ENCODE peak calls at places on chromosomes 2 and 18, in six cellular contexts. One of them, this sample, is unnamed.

GRCh38 chr18:58303363-58303762 is 259.3 kb downstream of the NEDD4L start:
- DNase-seq in heart left ventricle: no peak
- DNase-seq in HTR-8/SVneo: no peak
- DNase-seq in germinal center: no peak
- DNase-seq in NCI-H2081 treated with DMSO at 0.1 percent for 48 hours: no peak
- DNase-seq in HS-5: no peak
- DNase-seq in this sample: peak

GRCh38 chr2:38394903-38395341 is 17.8 kb upstream of the ATL2 start:
- DNase-seq in germinal center: no peak
- DNase-seq in HS-5: peak
- DNase-seq in NCI-H2081 treated with DMSO at 0.1 percent for 48 hours: no peak
- DNase-seq in HTR-8/SVneo: no peak
- DNase-seq in heart left ventricle: no peak
- DNase-seq in this sample: no peak

GRCh38 chr18:79850731-79851130 is 53.0 kb downstream of the KCNG2 start:
- DNase-seq in HS-5: no peak
- DNase-seq in HTR-8/SVneo: no peak
- DNase-seq in NCI-H2081 treated with DMSO at 0.1 percent for 48 hours: no peak
- DNase-seq in germinal center: no peak
- DNase-seq in heart left ventricle: no peak
- DNase-seq in this sample: no peak

GRCh38 chr2:229164545-229165249 is 106.4 kb downstream of the PID1 start:
- DNase-seq in NCI-H2081 treated with DMSO at 0.1 percent for 48 hours: no peak
- DNase-seq in HS-5: no peak
- DNase-seq in germinal center: no peak
- DNase-seq in HTR-8/SVneo: no peak
- DNase-seq in heart left ventricle: no peak
- DNase-seq in this sample: no peak

GRCh38 chr2:159755788-159756187 is 42.2 kb downstream of the CD302 start:
- DNase-seq in germinal center: no peak
- DNase-seq in HTR-8/SVneo: peak
- DNase-seq in NCI-H2081 treated with DMSO at 0.1 percent for 48 hours: no peak
- DNase-seq in heart left ventricle: no peak
- DNase-seq in HS-5: no peak
- DNase-seq in this sample: no peak

GRCh38 chr2:215052404-215052803 is 86.0 kb downstream of the ABCA12 start:
- DNase-seq in heart left ventricle: no peak
- DNase-seq in germinal center: no peak
- DNase-seq in HS-5: no peak
- DNase-seq in NCI-H2081 treated with DMSO at 0.1 percent for 48 hours: no peak
- DNase-seq in HTR-8/SVneo: no peak
- DNase-seq in this sample: no peak

GRCh38 chr2:65366595-65367125 is 65.7 kb downstream of the SPRED2 start:
- DNase-seq in NCI-H2081 treated with DMSO at 0.1 percent for 48 hours: no peak
- DNase-seq in HTR-8/SVneo: peak
- DNase-seq in germinal center: no peak
- DNase-seq in heart left ventricle: peak
- DNase-seq in HS-5: peak
- DNase-seq in this sample: no peak

GRCh38 chr18:62106271-62106670 is 80.6 kb downstream of the PIGN start:
- DNase-seq in HTR-8/SVneo: no peak
- DNase-seq in germinal center: no peak
- DNase-seq in NCI-H2081 treated with DMSO at 0.1 percent for 48 hours: no peak
- DNase-seq in heart left ventricle: no peak
- DNase-seq in HS-5: no peak
- DNase-seq in this sample: no peak

GRCh38 chr2:170845343-170845742 is 28.7 kb downstream of the GAD1 start:
- DNase-seq in HTR-8/SVneo: no peak
- DNase-seq in germinal center: no peak
- DNase-seq in NCI-H2081 treated with DMSO at 0.1 percent for 48 hours: no peak
- DNase-seq in HS-5: no peak
- DNase-seq in heart left ventricle: no peak
- DNase-seq in this sample: no peak

GRCh38 chr2:239826786-239827510 is 198.2 kb downstream of the NDUFA10 start:
- DNase-seq in heart left ventricle: no peak
- DNase-seq in NCI-H2081 treated with DMSO at 0.1 percent for 48 hours: no peak
- DNase-seq in HTR-8/SVneo: no peak
- DNase-seq in HS-5: no peak
- DNase-seq in germinal center: no peak
- DNase-seq in this sample: no peak

GRCh38 chr2:11347403-11347965 is 3.0 kb upstream of the ROCK2 start:
- DNase-seq in heart left ventricle: no peak
- DNase-seq in HS-5: no peak
- DNase-seq in NCI-H2081 treated with DMSO at 0.1 percent for 48 hours: no peak
- DNase-seq in HTR-8/SVneo: no peak
- DNase-seq in germinal center: no peak
- DNase-seq in this sample: no peak

GRCh38 chr18:72672364-72673151 is 128.4 kb upstream of the CBLN2 start:
- DNase-seq in heart left ventricle: no peak
- DNase-seq in HTR-8/SVneo: no peak
- DNase-seq in HS-5: no peak
- DNase-seq in NCI-H2081 treated with DMSO at 0.1 percent for 48 hours: no peak
- DNase-seq in germinal center: peak
- DNase-seq in this sample: peak

GRCh38 chr2:69083126-69083733 is 70.3 kb downstream of the ANTXR1 start:
- DNase-seq in HTR-8/SVneo: peak
- DNase-seq in HS-5: no peak
- DNase-seq in germinal center: no peak
- DNase-seq in NCI-H2081 treated with DMSO at 0.1 percent for 48 hours: no peak
- DNase-seq in heart left ventricle: no peak
- DNase-seq in this sample: no peak

GRCh38 chr2:152611458-152612231 is 105.6 kb downstream of the PRPF40A start:
- DNase-seq in heart left ventricle: peak
- DNase-seq in NCI-H2081 treated with DMSO at 0.1 percent for 48 hours: no peak
- DNase-seq in HS-5: peak
- DNase-seq in HTR-8/SVneo: peak
- DNase-seq in germinal center: peak
- DNase-seq in this sample: no peak

GRCh38 chr2:26729311-26729710 is 34.8 kb upstream of the SLC35F6 start:
- DNase-seq in heart left ventricle: no peak
- DNase-seq in NCI-H2081 treated with DMSO at 0.1 percent for 48 hours: no peak
- DNase-seq in HTR-8/SVneo: no peak
- DNase-seq in HS-5: no peak
- DNase-seq in germinal center: no peak
- DNase-seq in this sample: no peak

GRCh38 chr2:94879982-94880377 is 8.8 kb downstream of the TEKT4 start:
- DNase-seq in HTR-8/SVneo: no peak
- DNase-seq in NCI-H2081 treated with DMSO at 0.1 percent for 48 hours: no peak
- DNase-seq in HS-5: no peak
- DNase-seq in heart left ventricle: no peak
- DNase-seq in germinal center: no peak
- DNase-seq in this sample: no peak

GRCh38 chr2:27729614-27730013 is 41.9 kb upstream of the MRPL33 start:
- DNase-seq in heart left ventricle: no peak
- DNase-seq in germinal center: no peak
- DNase-seq in HS-5: no peak
- DNase-seq in NCI-H2081 treated with DMSO at 0.1 percent for 48 hours: no peak
- DNase-seq in HTR-8/SVneo: no peak
- DNase-seq in this sample: no peak

GRCh38 chr2:73716518-73717250 is 20.5 kb downstream of the TPRKB start:
- DNase-seq in NCI-H2081 treated with DMSO at 0.1 percent for 48 hours: no peak
- DNase-seq in germinal center: no peak
- DNase-seq in heart left ventricle: no peak
- DNase-seq in HS-5: no peak
- DNase-seq in HTR-8/SVneo: no peak
- DNase-seq in this sample: no peak

GRCh38 chr2:57371186-57371585 is 675.4 kb upstream of the VRK2 start:
- DNase-seq in HS-5: no peak
- DNase-seq in heart left ventricle: no peak
- DNase-seq in HTR-8/SVneo: no peak
- DNase-seq in NCI-H2081 treated with DMSO at 0.1 percent for 48 hours: no peak
- DNase-seq in germinal center: no peak
- DNase-seq in this sample: no peak

GRCh38 chr2:41932241-41933034 is 115.4 kb upstream of the PKDCC start:
- DNase-seq in HTR-8/SVneo: peak
- DNase-seq in NCI-H2081 treated with DMSO at 0.1 percent for 48 hours: no peak
- DNase-seq in heart left ventricle: peak
- DNase-seq in germinal center: no peak
- DNase-seq in HS-5: no peak
- DNase-seq in this sample: no peak

GRCh38 chr2:38192046-38192445 is 116.1 kb upstream of the CYP1B1 start:
- DNase-seq in HTR-8/SVneo: no peak
- DNase-seq in heart left ventricle: no peak
- DNase-seq in HS-5: no peak
- DNase-seq in germinal center: no peak
- DNase-seq in NCI-H2081 treated with DMSO at 0.1 percent for 48 hours: no peak
- DNase-seq in this sample: no peak

GRCh38 chr2:29130295-29130694 is 15.1 kb downstream of the CLIP4 start:
- DNase-seq in NCI-H2081 treated with DMSO at 0.1 percent for 48 hours: no peak
- DNase-seq in HTR-8/SVneo: no peak
- DNase-seq in HS-5: no peak
- DNase-seq in heart left ventricle: no peak
- DNase-seq in germinal center: no peak
- DNase-seq in this sample: no peak

GRCh38 chr2:201432551-201433388 is 18.5 kb downstream of the TRAK2 start:
- DNase-seq in HS-5: peak
- DNase-seq in germinal center: no peak
- DNase-seq in heart left ventricle: peak
- DNase-seq in NCI-H2081 treated with DMSO at 0.1 percent for 48 hours: no peak
- DNase-seq in HTR-8/SVneo: no peak
- DNase-seq in this sample: no peak

GRCh38 chr18:22167091-22167470 is 2.3 kb upstream of the GATA6 start:
- DNase-seq in heart left ventricle: peak
- DNase-seq in HTR-8/SVneo: no peak
- DNase-seq in HS-5: no peak
- DNase-seq in NCI-H2081 treated with DMSO at 0.1 percent for 48 hours: no peak
- DNase-seq in germinal center: no peak
- DNase-seq in this sample: no peak

GRCh38 chr2:189628817-189629552 is 32.3 kb upstream of the ASNSD1 start:
- DNase-seq in germinal center: no peak
- DNase-seq in HS-5: no peak
- DNase-seq in heart left ventricle: no peak
- DNase-seq in HTR-8/SVneo: no peak
- DNase-seq in NCI-H2081 treated with DMSO at 0.1 percent for 48 hours: no peak
- DNase-seq in this sample: no peak

GRCh38 chr2:73925853-73926492 is 707 bp upstream of the DGUOK start:
- DNase-seq in germinal center: no peak
- DNase-seq in HS-5: no peak
- DNase-seq in NCI-H2081 treated with DMSO at 0.1 percent for 48 hours: no peak
- DNase-seq in heart left ventricle: no peak
- DNase-seq in HTR-8/SVneo: no peak
- DNase-seq in this sample: no peak

GRCh38 chr2:85748039-85748438 is 5.8 kb upstream of the ATOH8 start:
- DNase-seq in heart left ventricle: no peak
- DNase-seq in germinal center: peak
- DNase-seq in HTR-8/SVneo: no peak
- DNase-seq in HS-5: no peak
- DNase-seq in NCI-H2081 treated with DMSO at 0.1 percent for 48 hours: no peak
- DNase-seq in this sample: no peak

GRCh38 chr2:10552220-10552870 is 104.2 kb upstream of the ODC1 start:
- DNase-seq in NCI-H2081 treated with DMSO at 0.1 percent for 48 hours: no peak
- DNase-seq in HTR-8/SVneo: no peak
- DNase-seq in germinal center: no peak
- DNase-seq in HS-5: no peak
- DNase-seq in heart left ventricle: no peak
- DNase-seq in this sample: no peak

GRCh38 chr2:210762604-210763588 is 206.5 kb downstream of the CPS1 start:
- DNase-seq in HS-5: no peak
- DNase-seq in NCI-H2081 treated with DMSO at 0.1 percent for 48 hours: no peak
- DNase-seq in HTR-8/SVneo: no peak
- DNase-seq in germinal center: no peak
- DNase-seq in heart left ventricle: no peak
- DNase-seq in this sample: no peak

GRCh38 chr2:209872675-209873074 is 101.0 kb downstream of the UNC80 start:
- DNase-seq in heart left ventricle: peak
- DNase-seq in HS-5: no peak
- DNase-seq in HTR-8/SVneo: no peak
- DNase-seq in germinal center: no peak
- DNase-seq in NCI-H2081 treated with DMSO at 0.1 percent for 48 hours: no peak
- DNase-seq in this sample: no peak

GRCh38 chr2:179751184-179751809 is 110.1 kb downstream of the ZNF385B start:
- DNase-seq in NCI-H2081 treated with DMSO at 0.1 percent for 48 hours: peak
- DNase-seq in HTR-8/SVneo: peak
- DNase-seq in HS-5: peak
- DNase-seq in germinal center: peak
- DNase-seq in heart left ventricle: no peak
- DNase-seq in this sample: no peak

GRCh38 chr2:189762229-189762550 is 402 bp downstream of the OSGEPL1 start:
- DNase-seq in HS-5: no peak
- DNase-seq in HTR-8/SVneo: no peak
- DNase-seq in germinal center: no peak
- DNase-seq in heart left ventricle: no peak
- DNase-seq in NCI-H2081 treated with DMSO at 0.1 percent for 48 hours: no peak
- DNase-seq in this sample: no peak

GRCh38 chr2:120820263-120820884 is 84.7 kb downstream of the GLI2 start:
- DNase-seq in HS-5: no peak
- DNase-seq in HTR-8/SVneo: no peak
- DNase-seq in NCI-H2081 treated with DMSO at 0.1 percent for 48 hours: no peak
- DNase-seq in germinal center: no peak
- DNase-seq in heart left ventricle: peak
- DNase-seq in this sample: no peak

GRCh38 chr18:38459086-38459485 is 893.5 kb upstream of the CELF4 start:
- DNase-seq in heart left ventricle: no peak
- DNase-seq in HTR-8/SVneo: no peak
- DNase-seq in HS-5: no peak
- DNase-seq in NCI-H2081 treated with DMSO at 0.1 percent for 48 hours: no peak
- DNase-seq in germinal center: no peak
- DNase-seq in this sample: no peak

GRCh38 chr2:30949435-30949834 is 142.2 kb upstream of the CAPN13 start:
- DNase-seq in NCI-H2081 treated with DMSO at 0.1 percent for 48 hours: no peak
- DNase-seq in heart left ventricle: no peak
- DNase-seq in germinal center: no peak
- DNase-seq in HS-5: no peak
- DNase-seq in HTR-8/SVneo: no peak
- DNase-seq in this sample: no peak

This sample was measured in GM12892.